ENCODE peak calls at places on chromosome 22, in ten cellular contexts. M is activated naive CD8-positive, alpha-beta T cell treated with anti-CD3 and anti-CD28 coated beads, Interleukin-2, amount 50 U/mL, for 24 hours; C is SJSA1; Y is neural crest cell; D is RPMI7951; G is PC-9; B is stimulated activated CD4-positive, alpha-beta T cell treated with anti-CD3 and anti-CD28 coated beads, Interleukin-15, amount 100 ng/mL, for 48 hours; Z is NCI-H2029; N is foreskin fibroblast; H is GM06990. U is an unnamed sample.

GRCh38 chr22:49622241-49623105 is 205.2 kb downstream of the BRD1 start:
- DNase-seq in Z (no peak), H (no peak), B (no peak), G (no peak), D (no peak), C (no peak), M (no peak), Y (no peak), N (no peak), U (no peak)

GRCh38 chr22:45072322-45072903 is 62.6 kb upstream of the PHF21B start:
- DNase-seq in Z (no peak), G (peak), B (no peak), M (peak), D (peak), H (no peak), N (peak), C (peak), Y (no peak), U (peak)

GRCh38 chr22:32206774-32207758 is 2.2 kb upstream of the RFPL2 start:
- DNase-seq in M (peak), G (peak), H (no peak), N (peak), Z (peak), Y (no peak), B (no peak), D (peak), C (no peak), U (peak)

GRCh38 chr22:36644333-36644757 is 59.2 kb downstream of the CACNG2 start:
- DNase-seq in B (peak), D (peak), Y (peak), G (peak), M (peak), H (no peak), Z (no peak), C (peak), N (peak), U (peak)

GRCh38 chr22:39999144-39999757 is 4.5 kb downstream of the FAM83F start:
- DNase-seq in H (no peak), N (no peak), C (no peak), G (peak), Z (no peak), Y (no peak), M (no peak), D (peak), B (no peak), U (peak)

GRCh38 chr22:19461506-19461905 is 14.0 kb upstream of the C22orf39 start:
- DNase-seq in M (no peak), D (no peak), H (no peak), G (no peak), Z (no peak), N (no peak), C (no peak), Y (no peak), B (no peak), U (no peak)

GRCh38 chr22:43342347-43343261 is 568 bp downstream of the SCUBE1 start:
- DNase-seq in H (no peak), Z (no peak), D (no peak), M (no peak), C (no peak), Y (no peak), B (no peak), N (no peak), G (no peak), U (no peak)

GRCh38 chr22:29727248-29727551 is 7.4 kb downstream of the CABP7 start:
- DNase-seq in G (no peak), C (peak), Z (no peak), H (no peak), M (peak), N (peak), B (no peak), D (peak), Y (peak), U (peak)

GRCh38 chr22:45316796-45317526 is 7.2 kb downstream of the FAM118A start:
- DNase-seq in Y (no peak), Z (peak), N (no peak), M (no peak), B (no peak), H (no peak), G (no peak), C (no peak), D (no peak), U (no peak)

GRCh38 chr22:46297151-46297819 is 615 bp downstream of the GTSE1 start:
- DNase-seq in Z (no peak), H (peak), M (peak), N (peak), D (peak), Y (peak), B (no peak), C (peak), G (peak), U (peak)

GRCh38 chr22:21447694-21448402 is 19.3 kb upstream of the TMEM191C start:
- DNase-seq in M (no peak), Y (no peak), C (peak), B (no peak), H (no peak), N (no peak), G (no peak), D (no peak), Z (no peak), U (no peak)

GRCh38 chr22:24339452-24339747 is 68.8 kb downstream of the SPECC1L start:
- DNase-seq in N (no peak), C (no peak), D (no peak), B (no peak), M (no peak), Z (no peak), G (no peak), H (no peak), Y (no peak), U (no peak)

GRCh38 chr22:43412808-43413785 is 1.3 kb downstream of the MPPED1 start:
- DNase-seq in H (no peak), D (no peak), Z (no peak), M (no peak), B (no peak), N (no peak), C (no peak), Y (no peak), G (no peak), U (no peak)

GRCh38 chr22:44933829-44934735 is 75.7 kb downstream of the PHF21B start:
- DNase-seq in Y (no peak), H (no peak), N (no peak), C (no peak), M (no peak), D (no peak), Z (no peak), G (no peak), B (no peak), U (no peak)

U was measured in mesenchymal stem cell.